ENCODE peak calls at places on chromosomes 3 and 15, in seven cellular contexts. C is left lung, Z is A673, W is A549, T is psoas muscle, S is lower lobe of right lung, B is astrocyte. I is an unnamed sample.

GRCh38 chr15:31465083-31465955 is 138.7 kb downstream of the KLF13 start:
- DNase-seq in Z (no peak), S (no peak), T (no peak), C (no peak), W (no peak), B (no peak), I (peak; percentile 68)

GRCh38 chr3:114329823-114330222 is 36.0 kb downstream of the TIGIT start:
- DNase-seq in S (no peak), B (no peak), C (no peak), Z (no peak), T (no peak), W (no peak), I (no peak)

GRCh38 chr3:111333642-111334041 is 208.4 kb upstream of the CD96 start:
- DNase-seq in W (no peak), B (peak; percentile 33), S (no peak), Z (no peak), C (no peak), T (no peak), I (no peak)

GRCh38 chr3:55440406-55440708 is 46.7 kb downstream of the WNT5A start:
- DNase-seq in W (no peak), B (no peak), C (no peak), T (no peak), S (no peak), Z (no peak), I (no peak)

GRCh38 chr15:25611603-25612002 is 172.8 kb upstream of the UBE3A start:
- DNase-seq in W (no peak), Z (no peak), C (no peak), B (no peak), S (no peak), T (peak; percentile 66), I (no peak)

GRCh38 chr15:49815937-49816336 is 195.1 kb downstream of the DTWD1 start:
- DNase-seq in Z (no peak), T (no peak), B (peak; percentile 97), S (no peak), W (no peak), C (no peak), I (no peak)

GRCh38 chr3:173216063-173216462 is 75.0 kb upstream of the SPATA16 start:
- DNase-seq in B (no peak), T (no peak), Z (no peak), W (no peak), C (no peak), S (no peak), I (no peak)

GRCh38 chr15:62850791-62851291 is 191.7 kb upstream of the TPM1 start:
- DNase-seq in W (peak; percentile 91), C (no peak), Z (peak; percentile 10), T (no peak), B (peak; percentile 95), S (no peak), I (no peak)

GRCh38 chr3:52495096-52495495 is at the start of gene STAB1:
- DNase-seq in S (peak; percentile 67), B (no peak), Z (no peak), W (no peak), C (no peak), T (peak; percentile 77), I (no peak)

GRCh38 chr15:50828610-50829206 is 63.2 kb upstream of the SPPL2A start:
- DNase-seq in C (no peak), S (no peak), T (peak; percentile 72), Z (peak; percentile 78), B (peak; percentile 90), W (peak; percentile 76), I (no peak)

GRCh38 chr15:47870300-47870955 is 153.1 kb downstream of the SEMA6D start:
- DNase-seq in Z (no peak), W (no peak), C (no peak), B (no peak), T (no peak), S (no peak), I (no peak)
- H3K4me1 ChIP-seq in Z (peaks cover 22% of the 10 kb centered on the region), W (no peaks in the 10 kb centered on the region), C (no peaks in the 10 kb centered on the region), B (peaks cover 9% of the 10 kb centered on the region), T (no peaks in the 10 kb centered on the region), S (no peaks in the 10 kb centered on the region), I (no peaks in the 10 kb centered on the region)

GRCh38 chr3:30676424-30677346 is 70.3 kb downstream of the TGFBR2 start:
- DNase-seq in W (no peak), T (no peak), B (no peak), S (no peak), Z (no peak), C (no peak), I (no peak)

GRCh38 chr3:30675774-30676173 is 69.4 kb downstream of the TGFBR2 start:
- DNase-seq in C (no peak), B (no peak), T (no peak), Z (no peak), S (no peak), W (no peak), I (no peak)

GRCh38 chr3:30673425-30674341 is 67.3 kb downstream of the TGFBR2 start:
- DNase-seq in Z (no peak), B (no peak), W (no peak), C (no peak), S (no peak), T (no peak), I (no peak)

GRCh38 chr3:30672959-30673358 is 66.6 kb downstream of the TGFBR2 start:
- DNase-seq in Z (no peak), T (peak; percentile 67), S (no peak), B (peak; percentile 50), W (no peak), C (no peak), I (no peak)

DNA sequence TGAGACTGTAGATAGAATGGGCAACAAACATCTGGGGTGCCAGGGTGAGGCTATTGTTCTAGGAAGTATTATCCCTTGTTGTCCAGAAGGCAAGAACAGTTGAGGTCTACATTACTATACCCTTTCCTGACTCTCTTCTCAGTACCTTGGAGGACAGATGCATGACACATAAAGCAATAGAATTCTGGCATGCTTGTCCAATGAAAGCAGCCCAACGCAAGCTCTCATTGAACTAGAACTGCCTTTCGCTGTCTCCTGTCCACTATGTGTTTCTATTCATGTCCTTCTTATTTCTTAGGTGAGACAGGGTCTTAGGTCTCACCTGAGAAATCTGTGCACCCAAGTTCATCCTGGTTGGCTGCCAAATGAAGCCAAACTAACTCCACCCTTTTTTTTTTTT is 68.6 kb downstream of the TGFBR2 start:
- DNase-seq in Z (no peak), C (no peak), B (no peak), S (no peak), T (no peak), W (no peak), I (no peak)
- H3K4me1 ChIP-seq in Z (peaks cover 9% of the 10 kb centered on the region), C (peaks cover 76% of the 10 kb centered on the region), B (no peaks in the 10 kb centered on the region), S (peaks cover 54% of the 10 kb centered on the region), T (peaks cover 7% of the 10 kb centered on the region), W (peaks cover 3% of the 10 kb centered on the region), I (peaks cover 6% of the 10 kb centered on the region)

GRCh38 chr15:67831363-67831762 is 6.1 kb downstream of the SKOR1 start:
- DNase-seq in B (no peak), C (no peak), Z (no peak), W (no peak), T (peak; percentile 12), S (no peak), I (no peak)

GRCh38 chr15:67827561-67828378 is 2.5 kb downstream of the SKOR1 start:
- DNase-seq in C (peak; percentile 73), T (peak; percentile 47), W (no peak), B (no peak), Z (no peak), S (no peak), I (no peak)

GRCh38 chr15:67828379-67828968 is 3.2 kb downstream of the SKOR1 start:
- DNase-seq in W (no peak), C (peak; percentile 65), S (no peak), B (no peak), Z (no peak), T (no peak), I (no peak)

GRCh38 chr15:67828969-67829646 is 3.8 kb downstream of the SKOR1 start:
- DNase-seq in S (no peak), Z (no peak), B (no peak), W (no peak), T (peak; percentile 29), C (no peak), I (no peak)

GRCh38 chr15:67829647-67830504 is 4.6 kb downstream of the SKOR1 start:
- DNase-seq in T (peak; percentile 44), C (no peak), Z (no peak), B (no peak), S (no peak), W (no peak), I (no peak)
- H3K4me1 ChIP-seq in T (peaks cover 15% of the 10 kb centered on the region), C (peaks cover 77% of the 10 kb centered on the region), Z (peaks cover 17% of the 10 kb centered on the region), B (peaks cover 21% of the 10 kb centered on the region), S (peaks cover 68% of the 10 kb centered on the region), W (peaks cover 18% of the 10 kb centered on the region), I (peaks cover 76% of the 10 kb centered on the region)

GRCh38 chr15:60592386-60593339 is 113.7 kb upstream of the ICE2 start:
- DNase-seq in C (peak; percentile 93), W (peak; percentile 40), Z (peak; percentile 63), B (peak; percentile 27), T (peak; percentile 94), S (peak; percentile 93), I (peak; percentile 89)
- H3K4me1 ChIP-seq in C (peaks cover 10% of the 10 kb centered on the region), W (peaks cover 21% of the 10 kb centered on the region), Z (peaks cover 8% of the 10 kb centered on the region), B (peaks cover 4% of the 10 kb centered on the region), T (peaks cover 27% of the 10 kb centered on the region), S (peaks cover 13% of the 10 kb centered on the region), I (peaks cover 8% of the 10 kb centered on the region)

DNA sequence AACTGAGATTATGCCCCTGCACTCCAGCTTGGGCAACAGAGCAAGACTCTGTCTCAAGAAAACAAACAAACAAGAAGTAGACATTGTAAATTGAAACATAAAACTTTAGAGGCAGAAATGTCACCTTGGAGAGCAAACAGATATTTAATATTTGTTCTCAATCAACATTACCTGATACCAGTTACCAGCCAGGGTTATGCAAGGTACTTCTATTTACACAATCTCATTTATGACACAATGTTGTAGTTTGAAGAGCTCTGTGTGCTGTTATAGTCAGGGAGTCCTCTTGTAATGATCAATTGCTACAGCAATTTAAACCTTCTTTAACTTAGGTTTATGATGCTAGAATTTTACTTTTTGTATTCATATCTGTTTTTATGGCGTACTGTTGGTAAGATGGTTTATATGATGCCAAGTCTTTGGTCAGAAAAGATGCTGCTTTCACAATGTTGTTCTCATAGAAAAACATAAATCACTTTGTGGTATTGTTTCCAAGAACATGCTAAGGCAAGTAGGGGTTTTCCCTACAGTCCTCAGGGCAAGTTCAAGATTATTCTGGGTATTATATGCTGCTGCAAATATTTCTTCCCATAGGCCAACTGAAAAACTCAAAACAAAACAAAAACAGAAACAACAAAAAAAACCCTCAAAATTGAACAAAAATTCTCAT is 173.5 kb downstream of the TNIK start:
- DNase-seq in C (no peak), T (no peak), S (no peak), W (no peak), Z (no peak), B (peak; percentile 53), I (no peak)
- H3K4me1 ChIP-seq in C (no peaks in the 10 kb centered on the region), T (peaks cover 53% of the 10 kb centered on the region), S (peaks cover 11% of the 10 kb centered on the region), W (peaks cover 20% of the 10 kb centered on the region), Z (peaks cover 8% of the 10 kb centered on the region), B (peaks cover 32% of the 10 kb centered on the region), I (peaks cover 36% of the 10 kb centered on the region)

GRCh38 chr3:78844307-78844706 is 923.5 kb downstream of the ROBO1 start:
- DNase-seq in S (no peak), T (no peak), W (no peak), Z (no peak), C (no peak), B (no peak), I (no peak)
- H3K4me1 ChIP-seq in S (no peaks in the 10 kb centered on the region), T (no peaks in the 10 kb centered on the region), W (peaks cover 54% of the 10 kb centered on the region), Z (no peaks in the 10 kb centered on the region), C (no peaks in the 10 kb centered on the region), B (peaks cover 9% of the 10 kb centered on the region), I (peaks cover 14% of the 10 kb centered on the region)

I was measured in suprapubic skin.